ENCODE peak calls at places on chromosome 14, in six cellular contexts. T, A, V, Q, G and X are unnamed samples.

GRCh38 chr14:26872930-26873470 is 275.2 kb upstream of the NOVA1 start:
- DNase-seq in Q (no peak), T (no peak), A (no peak), V (no peak), G (no peak), X (no peak)

GRCh38 chr14:37340353-37340752 is 142.6 kb downstream of the MIPOL1 start:
- DNase-seq in A (no peak), Q (no peak), G (no peak), T (no peak), V (no peak), X (no peak)

GRCh38 chr14:67999693-68000384 is 180.3 kb downstream of the RAD51B start:
- DNase-seq in T (peak; percentile 69), V (no peak), G (no peak), Q (peak; percentile 67), A (no peak), X (no peak)

GRCh38 chr14:21428930-21429329 is 27.0 kb downstream of the CHD8 start:
- DNase-seq in Q (no peak), G (no peak), A (no peak), V (no peak), T (no peak), X (no peak)

GRCh38 chr14:24240110-24240918 is 2.1 kb downstream of the TINF2 start:
- DNase-seq in G (no peak), A (no peak), T (no peak), Q (no peak), V (no peak), X (no peak)

GRCh38 chr14:47826809-47827208 is 151.4 kb upstream of the MDGA2 start:
- DNase-seq in G (no peak), A (no peak), V (no peak), Q (no peak), T (no peak), X (no peak)

GRCh38 chr14:94541234-94541975 is 19.8 kb upstream of the SERPINA4 start:
- DNase-seq in T (no peak), V (no peak), Q (peak; percentile 60), G (no peak), A (no peak), X (no peak)

GRCh38 chr14:65352964-65353530 is 59.5 kb upstream of the FUT8 start:
- DNase-seq in Q (no peak), A (no peak), G (no peak), T (no peak), V (no peak), X (no peak)

GRCh38 chr14:106837870-106838269 is 1311.5 kb downstream of the TMEM121 start:
- DNase-seq in Q (no peak), A (no peak), V (no peak), T (no peak), G (no peak), X (no peak)

GRCh38 chr14:54177861-54178591 is 218.8 kb upstream of the CDKN3 start:
- DNase-seq in G (no peak), V (no peak), A (no peak), T (peak; percentile 22), Q (peak; percentile 29), X (no peak)

GRCh38 chr14:91273885-91274273 is 29.4 kb upstream of the GPR68 start:
- DNase-seq in G (no peak), T (no peak), A (no peak), V (no peak), Q (no peak), X (no peak)

GRCh38 chr14:71300474-71301359 is 393.5 kb downstream of the PCNX1 start:
- DNase-seq in A (no peak), Q (peak; percentile 28), G (no peak), V (no peak), T (peak; percentile 68), X (no peak)

GRCh38 chr14:56590535-56590951 is 10.9 kb downstream of the TMEM260 start:
- DNase-seq in V (no peak), T (no peak), G (no peak), Q (no peak), A (no peak), X (no peak)

GRCh38 chr14:94119071-94119470 is 8.5 kb downstream of the IFI27 start:
- DNase-seq in A (no peak), G (no peak), T (no peak), V (no peak), Q (no peak), X (no peak)

GRCh38 chr14:55389330-55389729 is 22.3 kb downstream of the ATG14 start:
- DNase-seq in A (no peak), G (no peak), Q (peak; percentile 83), V (no peak), T (peak; percentile 90), X (no peak)

GRCh38 chr14:92513204-92513965 is at the start of gene RIN3:
- DNase-seq in T (peak; percentile 62), A (no peak), Q (peak; percentile 64), G (peak; percentile 41), V (peak; percentile 39), X (peak; percentile 72)